ENCODE peak calls at places on chromosome X, in seven cellular contexts. E is Panc1, V is upper lobe of right lung, I is tibial artery, Z is fibroblast of lung, M is mesendoderm, X is HL-60. G is an unnamed sample.

GRCh38 chrX:22395372-22395771 is 122.7 kb downstream of the CBLL2 start:
- DNase-seq in I (no peak), X (no peak), V (no peak), M (no peak), Z (peak; percentile 77), E (no peak), G (peak; percentile 28)

GRCh38 chrX:72255445-72255844 is 16.6 kb upstream of the ERCC6L start:
- DNase-seq in I (no peak), X (no peak), Z (no peak), E (no peak), V (peak; percentile 78), M (no peak), G (no peak)

GRCh38 chrX:12570859-12571501 is 220.2 kb upstream of the PRPS2 start:
- DNase-seq in M (no peak), E (no peak), V (no peak), Z (no peak), I (no peak), X (no peak), G (no peak)

GRCh38 chrX:111581086-111581485 is 69.6 kb downstream of the SERTM2 start:
- DNase-seq in Z (peak; percentile 37), I (no peak), X (no peak), M (no peak), V (no peak), E (no peak), G (no peak)

GRCh38 chrX:133085785-133086184 is 11.1 kb downstream of the USP26 start:
- DNase-seq in I (no peak), Z (no peak), M (no peak), X (no peak), V (no peak), E (no peak), G (no peak)

GRCh38 chrX:45508459-45508858 is 307.8 kb upstream of the DIPK2B start:
- DNase-seq in Z (peak; percentile 34), M (no peak), I (no peak), E (no peak), X (no peak), V (no peak), G (no peak)

GRCh38 chrX:130778773-130779172 is 124.2 kb downstream of the ENOX2 start:
- DNase-seq in M (no peak), Z (peak; percentile 16), E (no peak), I (no peak), X (no peak), V (no peak), G (no peak)

GRCh38 chrX:46574337-46574940 is 874 bp downstream of the CHST7 start:
- DNase-seq in I (no peak), E (no peak), Z (peak; percentile 39), V (no peak), M (peak; percentile 45), X (no peak), G (peak; percentile 25)

GRCh38 chrX:130055103-130055502 is 55.2 kb downstream of the ELF4 start:
- DNase-seq in E (no peak), X (no peak), I (peak; percentile 27), Z (peak; percentile 72), V (no peak), M (peak; percentile 77), G (peak; percentile 75)

GRCh38 chrX:130083656-130084382 is 26.5 kb downstream of the ELF4 start:
- DNase-seq in Z (no peak), I (no peak), X (no peak), V (peak; percentile 65), M (no peak), E (no peak), G (no peak)

GRCh38 chrX:155745792-155746191 is 133.0 kb upstream of the TMLHE start:
- DNase-seq in Z (peak; percentile 7), I (no peak), M (no peak), X (no peak), V (no peak), E (no peak), G (peak; percentile 43)

GRCh38 chrX:74535211-74535621 is 79.2 kb downstream of the RLIM start:
- DNase-seq in X (no peak), Z (peak; percentile 63), E (no peak), I (peak; percentile 21), M (peak; percentile 86), V (no peak), G (peak; percentile 67)

GRCh38 chrX:111376897-111377601 is 34.9 kb downstream of the DCX start:
- DNase-seq in X (no peak), E (no peak), Z (no peak), I (no peak), V (no peak), M (peak; percentile 82), G (no peak)

GRCh38 chrX:47311857-47312774 is 58.3 kb upstream of the ZNF157 start:
- DNase-seq in X (peak; percentile 11), Z (peak; percentile 55), E (peak; percentile 36), V (peak; percentile 71), M (peak; percentile 79), I (peak; percentile 19), G (peak; percentile 68)

GRCh38 chrX:142873214-142873613 is 152.5 kb upstream of the SPANXN4 start:
- DNase-seq in I (no peak), X (no peak), V (no peak), Z (no peak), E (no peak), M (no peak), G (no peak)

GRCh38 chrX:107603433-107604159 is 24.7 kb upstream of the PRPS1 start:
- DNase-seq in Z (no peak), M (no peak), V (no peak), E (no peak), I (no peak), X (no peak), G (no peak)

GRCh38 chrX:101415180-101416130 is 7.4 kb downstream of the HNRNPH2 start:
- DNase-seq in I (no peak), V (no peak), E (peak; percentile 64), Z (peak; percentile 68), X (no peak), M (peak; percentile 80), G (peak; percentile 85)

GRCh38 chrX:65407157-65407626 is 127.4 kb downstream of the LAS1L start:
- DNase-seq in M (peak; percentile 21), V (no peak), E (no peak), X (no peak), Z (no peak), I (no peak), G (no peak)

GRCh38 chrX:129980540-129981206 is 1.8 kb upstream of the BCORL1 start:
- DNase-seq in E (no peak), I (peak; percentile 51), Z (peak; percentile 16), V (peak; percentile 74), X (no peak), M (peak; percentile 31), G (peak; percentile 54)

GRCh38 chrX:139691493-139691842 is 16.5 kb downstream of the MCF2 start:
- DNase-seq in E (no peak), X (no peak), M (peak; percentile 19), Z (peak; percentile 19), I (no peak), V (no peak), G (peak; percentile 4)

GRCh38 chrX:70139736-70140135 is 6.5 kb downstream of the IGBP1 start:
- DNase-seq in Z (no peak), X (no peak), I (no peak), E (no peak), M (no peak), V (no peak), G (no peak)

DNA sequence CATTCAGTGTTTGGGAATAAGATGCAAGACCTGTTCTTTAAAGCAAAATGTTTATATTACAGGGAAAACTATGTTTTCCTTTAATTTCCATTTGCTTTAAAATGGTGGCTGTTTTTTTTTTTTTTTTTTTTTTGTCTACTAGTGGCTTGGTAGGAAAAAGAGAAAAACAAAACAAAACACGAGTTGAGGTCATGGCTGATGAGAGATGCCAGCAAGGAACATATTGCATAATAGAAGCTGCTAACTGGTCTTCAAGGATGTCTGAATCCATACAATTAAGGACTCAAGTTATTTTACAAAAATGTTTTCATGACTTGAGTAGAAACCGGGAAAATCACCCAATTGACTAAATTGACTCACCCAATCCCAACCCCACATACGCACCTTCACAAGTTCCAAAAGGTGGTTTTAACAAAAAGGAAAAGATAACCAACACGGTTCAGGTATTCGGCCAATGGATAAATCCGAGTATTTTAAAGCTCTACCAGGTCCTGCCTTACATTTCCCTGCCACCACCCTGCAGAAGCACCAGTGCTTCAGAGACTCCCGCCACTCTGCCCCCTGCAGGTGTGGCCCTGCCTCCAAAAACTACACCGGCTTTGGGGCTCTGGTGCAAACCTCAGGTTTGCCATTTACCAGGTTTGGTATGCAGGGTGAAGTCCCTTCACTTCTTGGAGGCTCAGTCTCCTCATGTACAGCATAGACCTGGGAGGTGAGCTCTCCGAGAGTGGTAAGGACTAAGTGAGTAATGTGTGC is 27.1 kb downstream of the PIR start:
- DNase-seq in I (no peak), E (no peak), X (no peak), M (peak; percentile 35), V (no peak), Z (no peak), G (peak; percentile 65)
- H3K27me3 ChIP-seq in I (no peaks in the 10 kb centered on the region), E (no peaks in the 10 kb centered on the region), X (peaks cover 3% of the 10 kb centered on the region), M (no peaks in the 10 kb centered on the region), V (no peaks in the 10 kb centered on the region), Z (no peaks in the 10 kb centered on the region), G (peaks cover 5% of the 10 kb centered on the region)

GRCh38 chrX:17057209-17057608 is 110.8 kb downstream of the REPS2 start:
- DNase-seq in M (no peak), E (no peak), I (no peak), X (no peak), Z (no peak), V (no peak), G (no peak)
- H3K27me3 ChIP-seq in M (no peaks in the 10 kb centered on the region), E (no peaks in the 10 kb centered on the region), I (no peaks in the 10 kb centered on the region), X (no peaks in the 10 kb centered on the region), Z (no peaks in the 10 kb centered on the region), V (no peaks in the 10 kb centered on the region), G (peaks cover 3% of the 10 kb centered on the region)

GRCh38 chrX:17081535-17081934 is 135.1 kb downstream of the REPS2 start:
- DNase-seq in V (no peak), X (no peak), E (no peak), Z (peak; percentile 10), M (no peak), I (no peak), G (no peak)

GRCh38 chrX:17086317-17086716 is 139.9 kb downstream of the REPS2 start:
- DNase-seq in Z (no peak), V (no peak), E (no peak), I (no peak), X (no peak), M (no peak), G (no peak)

GRCh38 chrX:17078031-17078730 is 131.7 kb downstream of the REPS2 start:
- DNase-seq in X (no peak), Z (peak; percentile 76), I (no peak), M (peak; percentile 32), V (no peak), E (no peak), G (peak; percentile 53)

GRCh38 chrX:17082831-17083230 is 136.4 kb downstream of the REPS2 start:
- DNase-seq in Z (peak; percentile 7), I (no peak), V (no peak), M (peak; percentile 48), X (no peak), E (no peak), G (no peak)

GRCh38 chrX:17081969-17082368 is 135.5 kb downstream of the REPS2 start:
- DNase-seq in V (no peak), E (no peak), Z (peak; percentile 8), I (no peak), X (no peak), M (peak; percentile 11), G (no peak)
- H3K27me3 ChIP-seq in V (no peaks in the 10 kb centered on the region), E (no peaks in the 10 kb centered on the region), Z (no peaks in the 10 kb centered on the region), I (no peaks in the 10 kb centered on the region), X (peaks cover 2% of the 10 kb centered on the region), M (no peaks in the 10 kb centered on the region), G (peaks cover 24% of the 10 kb centered on the region)

GRCh38 chrX:154300815-154301214 is 5.2 kb downstream of the TKTL1 start:
- DNase-seq in E (no peak), M (no peak), V (no peak), Z (no peak), I (no peak), X (peak; percentile 39), G (no peak)
- H3K27me3 ChIP-seq in E (no peaks in the 10 kb centered on the region), M (no peaks in the 10 kb centered on the region), V (no peaks in the 10 kb centered on the region), Z (no peaks in the 10 kb centered on the region), I (no peaks in the 10 kb centered on the region), X (no peaks in the 10 kb centered on the region), G (peaks cover 28% of the 10 kb centered on the region)

G was measured in adipocyte.